ENCODE peak calls at places on chromosomes 5 and 9, in five cellular contexts. H is PC-9, U is PC-3, O is dorsolateral prefrontal cortex, M is thoracic aorta. L is an unnamed sample.

GRCh38 chr9:89877051-89878002 is 272.5 kb downstream of the GADD45G start:
- DNase-seq in H (no peak), U (no peak), O (peak), M (no peak), L (no peak)

GRCh38 chr5:139838381-139839197 is 43.0 kb downstream of the PSD2 start:
- DNase-seq in H (no peak), U (no peak), O (no peak), M (no peak), L (no peak)

GRCh38 chr5:57174128-57174849 is 430 bp downstream of the GPBP1 start:
- DNase-seq in H (peak), U (peak), O (peak), M (no peak), L (no peak)

GRCh38 chr9:134055981-134056461 is 11.8 kb downstream of the BRD3 start:
- DNase-seq in H (peak), U (peak), O (peak), M (no peak), L (peak)

GRCh38 chr9:128249558-128249913 is 26.3 kb downstream of the GOLGA2 start:
- DNase-seq in H (no peak), U (no peak), O (no peak), M (no peak), L (no peak)

GRCh38 chr5:178417391-178417811 is 172.8 kb downstream of the COL23A1 start:
- DNase-seq in H (no peak), U (no peak), O (no peak), M (no peak), L (no peak)

GRCh38 chr5:130992095-130992494 is 173.0 kb downstream of the HINT1 start:
- DNase-seq in H (no peak), U (no peak), O (no peak), M (no peak), L (no peak)

GRCh38 chr5:79938468-79938867 is 52.6 kb downstream of the MTX3 start:
- DNase-seq in H (no peak), U (no peak), O (no peak), M (no peak), L (peak)

GRCh38 chr5:31809037-31809910 is 170.3 kb downstream of the PDZD2 start:
- DNase-seq in H (peak), U (peak), O (peak), M (peak), L (peak)

GRCh38 chr5:143014017-143014651 is 244.0 kb downstream of the ARHGAP26 start:
- DNase-seq in H (no peak), U (peak), O (no peak), M (no peak), L (no peak)

GRCh38 chr5:62596096-62596495 is 17.5 kb downstream of the LRRC70 start:
- DNase-seq in H (no peak), U (no peak), O (no peak), M (no peak), L (no peak)

GRCh38 chr5:37696190-37697021 is 143.4 kb downstream of the GDNF start:
- DNase-seq in H (peak), U (peak), O (no peak), M (no peak), L (peak)

GRCh38 chr9:70136632-70137031 is 93.0 kb downstream of the MAMDC2 start:
- DNase-seq in H (no peak), U (peak), O (no peak), M (no peak), L (no peak)

GRCh38 chr5:170896779-170897178 is 35.0 kb downstream of the RANBP17 start:
- DNase-seq in H (no peak), U (peak), O (peak), M (no peak), L (no peak)

GRCh38 chr5:143968071-143968878 is 156.3 kb downstream of the HMHB1 start:
- DNase-seq in H (peak), U (peak), O (no peak), M (no peak), L (no peak)

GRCh38 chr9:2241461-2241874 is 226.3 kb downstream of the SMARCA2 start:
- DNase-seq in H (no peak), U (no peak), O (peak), M (no peak), L (no peak)

GRCh38 chr9:21452681-21453080 is 12.4 kb downstream of the IFNA1 start:
- DNase-seq in H (no peak), U (no peak), O (no peak), M (no peak), L (no peak)

GRCh38 chr9:101229606-101230005 is 155.2 kb downstream of the BAAT start:
- DNase-seq in H (no peak), U (no peak), O (no peak), M (no peak), L (no peak)

GRCh38 chr9:111356567-111357244 is 26.7 kb upstream of the OR2K2 start:
- DNase-seq in H (peak), U (peak), O (no peak), M (no peak), L (peak)

GRCh38 chr5:168314735-168315411 is 23.4 kb downstream of the WWC1 start:
- DNase-seq in H (peak), U (peak), O (no peak), M (no peak), L (peak)

GRCh38 chr9:35538361-35539234 is 48.7 kb downstream of the RUSC2 start:
- DNase-seq in H (no peak), U (no peak), O (peak), M (peak), L (no peak)

GRCh38 chr9:92132501-92132900 is 17.3 kb upstream of the SPTLC1 start:
- DNase-seq in H (no peak), U (no peak), O (no peak), M (no peak), L (no peak)

GRCh38 chr9:92136184-92136858 is 21.1 kb upstream of the SPTLC1 start:
- DNase-seq in H (no peak), U (no peak), O (no peak), M (no peak), L (no peak)

GRCh38 chr9:92138157-92138959 is 23.1 kb upstream of the SPTLC1 start:
- DNase-seq in H (peak), U (peak), O (peak), M (no peak), L (no peak)

GRCh38 chr9:92135576-92135975 is 20.4 kb upstream of the SPTLC1 start:
- DNase-seq in H (no peak), U (no peak), O (no peak), M (no peak), L (no peak)

GRCh38 chr9:92133949-92134604 is 18.9 kb upstream of the SPTLC1 start:
- DNase-seq in H (peak), U (peak), O (peak), M (peak), L (no peak)
- H3K27ac ChIP-seq in H (no peak), U (no peak), O (no peak), M (peak), L (peak)

GRCh38 chr5:152255411-152255810 is 149.7 kb downstream of the NMUR2 start:
- DNase-seq in H (no peak), U (no peak), O (no peak), M (no peak), L (no peak)
- H3K27ac ChIP-seq in H (no peak), U (no peak), O (no peak), M (no peak), L (no peak)

GRCh38 chr9:95462419-95463121 is 54.2 kb downstream of the PTCH1 start:
- DNase-seq in H (no peak), U (no peak), O (peak), M (no peak), L (peak)

GRCh38 chr9:95459867-95460626 is 56.7 kb downstream of the PTCH1 start:
- DNase-seq in H (no peak), U (no peak), O (no peak), M (no peak), L (no peak)

GRCh38 chr9:95459218-95459617 is 57.6 kb downstream of the PTCH1 start:
- DNase-seq in H (no peak), U (no peak), O (no peak), M (no peak), L (no peak)

GRCh38 chr9:95461448-95462381 is 55.1 kb downstream of the PTCH1 start:
- DNase-seq in H (no peak), U (no peak), O (no peak), M (no peak), L (no peak)

GRCh38 chr9:95460627-95461164 is 56.1 kb downstream of the PTCH1 start:
- DNase-seq in H (no peak), U (no peak), O (no peak), M (no peak), L (no peak)
- H3K27ac ChIP-seq in H (no peak), U (no peak), O (no peak), M (no peak), L (no peak)

GRCh38 chr5:112163435-112163834 is 255.6 kb downstream of the EPB41L4A start:
- DNase-seq in H (no peak), U (no peak), O (no peak), M (no peak), L (no peak)
- H3K27ac ChIP-seq in H (no peak), U (no peak), O (no peak), M (no peak), L (no peak)

GRCh38 chr9:77816641-77817341 is 168.7 kb upstream of the GNA14 start:
- DNase-seq in H (no peak), U (no peak), O (no peak), M (no peak), L (no peak)
- H3K27ac ChIP-seq in H (no peak), U (no peak), O (no peak), M (no peak), L (no peak)

GRCh38 chr5:72121753-72122445 is 14.6 kb downstream of the MAP1B start:
- DNase-seq in H (no peak), U (no peak), O (no peak), M (no peak), L (no peak)
- H3K27ac ChIP-seq in H (no peak), U (no peak), O (peak), M (peak), L (no peak)

DNA sequence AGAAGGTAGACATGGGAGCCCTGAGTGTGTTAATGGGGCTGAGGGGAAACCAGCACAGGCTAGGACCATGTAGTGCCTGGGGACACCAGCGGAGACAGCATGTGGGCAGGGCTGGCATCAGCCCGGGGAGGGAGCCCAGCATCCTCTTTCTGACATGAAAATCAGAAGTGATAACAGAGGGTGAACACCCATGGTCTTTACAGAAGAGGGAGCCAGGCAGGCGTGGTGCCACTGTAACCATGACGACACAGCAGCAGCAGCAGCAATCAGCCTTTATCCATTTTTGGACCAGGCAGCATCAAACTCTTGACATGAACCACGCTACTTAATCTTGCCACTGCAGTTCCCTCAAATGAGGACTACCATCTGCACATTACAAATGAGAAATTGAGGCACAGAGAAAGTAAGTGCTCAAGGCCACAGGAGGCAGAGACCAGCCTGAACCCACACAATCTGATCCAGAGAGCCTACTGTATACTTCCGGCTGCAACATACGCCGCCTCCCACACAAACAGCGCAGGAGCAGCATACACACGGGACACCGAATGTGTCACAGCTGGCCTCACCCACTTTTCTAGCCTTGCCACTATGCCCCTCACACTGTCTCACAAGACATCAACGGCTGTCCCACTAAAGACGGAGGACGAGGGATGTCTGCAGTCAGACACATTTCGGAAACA is 23.8 kb downstream of the CAMSAP1 start:
- DNase-seq in H (no peak), U (no peak), O (peak), M (no peak), L (no peak)
- H3K27ac ChIP-seq in H (no peak), U (no peak), O (peak), M (no peak), L (no peak)

GRCh38 chr5:157282150-157282549 is 16.2 kb downstream of the CYFIP2 start:
- DNase-seq in H (no peak), U (no peak), O (no peak), M (no peak), L (no peak)

GRCh38 chr5:157280511-157280910 is 14.6 kb downstream of the CYFIP2 start:
- DNase-seq in H (no peak), U (no peak), O (no peak), M (no peak), L (no peak)

GRCh38 chr5:157280927-157281326 is 15.0 kb downstream of the CYFIP2 start:
- DNase-seq in H (no peak), U (no peak), O (no peak), M (no peak), L (no peak)

GRCh38 chr5:157278319-157279037 is 12.6 kb downstream of the CYFIP2 start:
- DNase-seq in H (no peak), U (no peak), O (no peak), M (no peak), L (no peak)

GRCh38 chr5:157279605-157280239 is 13.8 kb downstream of the CYFIP2 start:
- DNase-seq in H (no peak), U (no peak), O (no peak), M (no peak), L (no peak)
- H3K27ac ChIP-seq in H (no peak), U (no peak), O (peak), M (no peak), L (no peak)

GRCh38 chr9:136525207-136525606 is 20.6 kb downstream of the NOTCH1 start:
- DNase-seq in H (no peak), U (no peak), O (no peak), M (no peak), L (no peak)
- H3K27ac ChIP-seq in H (no peak), U (no peak), O (peak), M (no peak), L (no peak)

DNA sequence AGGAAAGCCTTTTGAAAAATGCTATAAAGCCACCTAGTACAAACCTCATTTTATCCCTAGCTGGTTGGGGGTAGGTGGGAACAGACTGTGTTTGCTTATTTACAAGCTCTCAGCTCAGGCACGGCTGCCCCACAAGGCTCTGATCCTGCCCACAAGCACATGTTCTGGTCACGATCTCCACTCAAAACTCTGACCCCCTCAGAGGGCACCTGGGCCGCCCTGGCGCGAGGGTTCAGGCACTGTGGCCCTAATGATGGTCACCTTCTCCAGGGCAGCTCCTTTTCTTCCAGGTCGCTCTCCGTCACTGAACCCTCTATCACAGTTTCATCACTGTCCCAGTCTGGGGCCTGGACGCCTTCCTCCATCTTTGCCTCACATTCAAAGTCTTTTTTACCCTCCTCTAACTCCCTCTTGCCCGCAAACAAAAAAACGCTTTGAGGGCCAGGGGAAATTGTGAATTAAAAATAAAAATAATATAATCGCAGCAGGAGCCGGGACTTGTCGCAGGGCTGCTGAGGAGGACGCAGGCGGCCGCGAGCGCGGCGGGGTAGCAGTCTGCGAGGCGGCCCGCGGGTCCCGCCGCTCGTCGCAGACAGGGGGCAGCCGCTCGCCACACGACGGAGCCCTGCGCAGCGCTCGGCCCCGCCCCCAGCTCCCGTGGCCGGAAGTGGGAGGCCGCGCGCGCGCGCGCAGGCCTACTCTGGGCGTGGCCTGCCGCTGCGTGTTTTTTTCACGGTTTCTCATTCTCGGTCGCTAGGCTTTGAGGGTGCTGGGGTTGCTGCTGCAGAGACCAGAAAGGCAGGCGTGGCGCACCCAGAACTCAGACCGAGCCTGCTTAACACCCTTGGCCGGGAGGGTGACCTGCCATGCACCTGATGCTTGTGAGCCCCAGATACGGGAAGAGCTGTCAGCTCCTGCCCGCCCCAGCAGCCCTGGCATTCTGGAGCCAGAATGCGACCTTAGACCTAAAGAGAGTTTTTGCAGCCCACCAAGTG is at the start of gene ANKRD31:
- DNase-seq in H (peak), U (peak), O (peak), M (peak), L (no peak)
- H3K27ac ChIP-seq in H (peak), U (no peak), O (peak), M (peak), L (peak)